ENCODE peak calls at places on chromosomes 2 and 18, in nine cellular contexts. E is keratinocyte, G is stomach, P is gastrocnemius medialis, T is suprapubic skin, D is left ventricle myocardium inferior, A is ovary, Q is HCT116, U is psoas muscle. W is an unnamed sample. For H3K9me3, the result is how much of the 10 kb centered on the place peaks cover.

GRCh38 chr2:57616157-57616556 is 430.4 kb upstream of the VRK2 start:
- DNase-seq in D (no peak), G (no peak), A (no peak), Q (no peak), P (no peak), E (no peak), T (no peak), U (no peak), W (no peak)

GRCh38 chr2:220555961-220556360 is 928.5 kb downstream of the SLC4A3 start:
- DNase-seq in Q (no peak), E (no peak), P (no peak), A (no peak), U (no peak), D (no peak), G (no peak), T (no peak), W (no peak)

GRCh38 chr2:150191349-150191748 is 296.1 kb downstream of the RND3 start:
- DNase-seq in P (no peak), T (no peak), D (no peak), A (no peak), Q (no peak), U (no peak), G (no peak), E (no peak), W (no peak)

GRCh38 chr18:28177828-28178635 is 1.1 kb upstream of the CDH2 start:
- DNase-seq in Q (no peak), P (no peak), U (peak), T (no peak), E (no peak), D (peak), G (peak), A (peak), W (peak)

GRCh38 chr2:27715318-27716165 is 51.9 kb downstream of the SLC4A1AP start:
- DNase-seq in D (peak), Q (no peak), P (peak), G (no peak), U (peak), E (no peak), T (no peak), A (peak), W (peak)

GRCh38 chr2:182023235-182023634 is 37.6 kb downstream of the PPP1R1C start:
- DNase-seq in D (no peak), T (no peak), A (no peak), P (no peak), E (no peak), Q (no peak), U (no peak), G (no peak), W (no peak)

GRCh38 chr18:23825978-23826405 is 136.7 kb downstream of the LAMA3 start:
- DNase-seq in Q (no peak), P (peak), A (peak), D (peak), T (peak), U (peak), G (no peak), E (no peak), W (peak)

GRCh38 chr2:8378016-8378810 is 303.6 kb upstream of the ID2 start:
- DNase-seq in P (no peak), Q (no peak), E (no peak), A (no peak), G (no peak), T (no peak), U (no peak), D (no peak), W (no peak)

GRCh38 chr2:72744049-72744448 is 81.8 kb downstream of the EXOC6B start:
- DNase-seq in G (no peak), E (no peak), P (no peak), Q (no peak), A (no peak), T (no peak), D (no peak), U (no peak), W (no peak)

GRCh38 chr2:228245601-228246000 is 64.1 kb upstream of the SPHKAP start:
- DNase-seq in D (no peak), E (no peak), U (no peak), G (no peak), Q (no peak), T (no peak), P (no peak), A (no peak), W (no peak)

GRCh38 chr2:213235741-213236140 is 48.5 kb upstream of the SPAG16 start:
- DNase-seq in D (no peak), Q (no peak), P (no peak), E (no peak), G (no peak), T (no peak), U (no peak), A (no peak), W (no peak)

GRCh38 chr18:11862468-11863137 is 11.4 kb downstream of the CHMP1B start:
- DNase-seq in E (no peak), A (no peak), T (peak), Q (no peak), D (no peak), U (no peak), P (no peak), G (no peak), W (peak)

GRCh38 chr18:34801769-34802168 is 91.7 kb downstream of the DTNA start:
- DNase-seq in P (no peak), G (no peak), Q (no peak), D (no peak), U (no peak), E (no peak), A (no peak), T (no peak), W (no peak)

GRCh38 chr2:122384768-122385333 is 629.4 kb downstream of the TSN start:
- DNase-seq in D (no peak), A (no peak), P (no peak), U (no peak), T (no peak), Q (no peak), G (no peak), E (no peak), W (no peak)

GRCh38 chr18:5707586-5707985 is 163.8 kb upstream of the EPB41L3 start:
- DNase-seq in E (no peak), A (no peak), U (no peak), T (no peak), P (no peak), D (no peak), G (no peak), Q (no peak), W (no peak)

GRCh38 chr2:1730047-1730937 is 14.0 kb downstream of the PXDN start:
- DNase-seq in P (no peak), T (peak), Q (no peak), U (no peak), G (peak), A (peak), D (peak), E (no peak), W (no peak)

GRCh38 chr2:160457588-160457987 is 36.0 kb downstream of the RBMS1 start:
- DNase-seq in U (no peak), P (no peak), T (no peak), D (no peak), G (no peak), E (no peak), Q (no peak), A (no peak), W (no peak)

GRCh38 chr2:200356794-200357472 is 50.4 kb downstream of the SPATS2L start:
- DNase-seq in Q (no peak), A (no peak), G (no peak), D (no peak), E (no peak), T (no peak), P (no peak), U (no peak), W (no peak)

GRCh38 chr2:63488118-63488713 is 100.1 kb downstream of the WDPCP start:
- DNase-seq in T (no peak), D (no peak), U (no peak), P (no peak), G (no peak), E (no peak), A (peak), Q (peak), W (peak)

GRCh38 chr2:171763602-171764001 is 76.3 kb downstream of the DYNC1I2 start:
- DNase-seq in Q (no peak), D (no peak), P (no peak), A (no peak), U (no peak), T (no peak), G (no peak), E (no peak), W (no peak)

GRCh38 chr2:122516775-122517174 is 761.3 kb downstream of the TSN start:
- DNase-seq in G (no peak), T (no peak), A (no peak), P (no peak), D (no peak), Q (no peak), E (no peak), U (no peak), W (no peak)

GRCh38 chr2:221492606-221493005 is 79.5 kb downstream of the EPHA4 start:
- DNase-seq in T (no peak), A (no peak), E (no peak), G (no peak), D (no peak), U (no peak), Q (no peak), P (no peak), W (no peak)

GRCh38 chr2:10160226-10160955 is 37.9 kb downstream of the RRM2 start:
- DNase-seq in P (no peak), U (no peak), Q (no peak), T (no peak), G (no peak), E (no peak), D (no peak), A (no peak), W (no peak)
- TF ChIP-seq CTCF in P (no peak), U (no peak), Q (no peak), T (no peak), G (no peak), E (no peak), D (no peak), A (no peak), W (no peak)

GRCh38 chr2:129236601-129237000 is 742.9 kb upstream of the RAB6C start:
- DNase-seq in G (no peak), T (no peak), E (no peak), Q (no peak), U (no peak), D (no peak), A (no peak), P (no peak), W (no peak)
- H3K9me3 ChIP-seq in G (under half), T (under half), E (under half), Q (under half), U (under half), D (under half), A (under half), P (under half), W (under half)

GRCh38 chr18:31678425-31678824 is 6.0 kb downstream of the B4GALT6 start:
- DNase-seq in A (no peak), D (no peak), Q (no peak), P (peak), G (no peak), E (no peak), T (no peak), U (peak), W (no peak)

GRCh38 chr18:31679133-31679731 is 5.1 kb downstream of the B4GALT6 start:
- DNase-seq in P (no peak), U (no peak), G (no peak), D (no peak), A (no peak), Q (peak), E (no peak), T (no peak), W (no peak)

GRCh38 chr18:31683106-31683505 is 1.3 kb downstream of the B4GALT6 start:
- DNase-seq in P (no peak), G (no peak), Q (no peak), T (no peak), U (no peak), A (no peak), E (no peak), D (no peak), W (no peak)

GRCh38 chr18:31679806-31680793 is 4.3 kb downstream of the B4GALT6 start:
- DNase-seq in U (no peak), E (no peak), P (no peak), T (no peak), Q (no peak), A (no peak), G (no peak), D (no peak), W (no peak)

GRCh38 chr18:31680836-31681568 is 3.4 kb downstream of the B4GALT6 start:
- DNase-seq in T (no peak), D (no peak), A (no peak), P (no peak), G (no peak), E (no peak), Q (no peak), U (no peak), W (no peak)
- TF ChIP-seq CTCF in T (no peak), D (peak), A (no peak), P (peak), G (no peak), E (peak), Q (peak), U (no peak), W (no peak)

DNA sequence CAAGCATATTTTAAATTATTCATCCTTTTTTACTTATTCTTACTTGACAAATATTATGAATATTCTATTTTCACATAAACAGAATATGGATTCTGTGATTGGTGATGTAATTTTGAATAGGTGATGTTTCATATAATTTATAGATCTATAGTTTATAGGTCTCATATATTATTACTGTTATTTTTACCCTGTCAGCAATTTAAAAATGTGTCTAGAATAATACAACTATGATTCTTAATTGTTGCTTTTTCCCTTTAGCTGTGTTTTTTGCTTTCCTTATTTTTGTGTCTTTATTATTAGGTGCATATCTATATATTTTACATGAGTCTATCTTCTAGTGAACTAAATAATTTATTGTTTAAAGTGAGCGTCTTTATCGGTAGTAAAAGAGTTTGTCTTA is 226.7 kb upstream of the FSIP2 start:
- DNase-seq in U (no peak), E (no peak), G (no peak), A (no peak), Q (no peak), P (no peak), D (no peak), T (no peak), W (no peak)
- H3K9me3 ChIP-seq in U (under half), E (under half), G (half or more), A (under half), Q (under half), P (under half), D (half or more), T (under half), W (under half)

GRCh38 chr2:25566094-25566493 is 107.3 kb downstream of the DTNB start:
- DNase-seq in G (no peak), Q (no peak), T (no peak), P (no peak), U (no peak), E (no peak), D (no peak), A (no peak), W (no peak)

GRCh38 chr2:25572638-25573037 is 100.7 kb downstream of the DTNB start:
- DNase-seq in A (no peak), G (no peak), E (no peak), D (no peak), T (no peak), U (no peak), Q (no peak), P (no peak), W (no peak)

GRCh38 chr2:25570161-25570840 is 103.1 kb downstream of the DTNB start:
- DNase-seq in U (no peak), Q (no peak), P (no peak), T (no peak), E (no peak), A (peak), D (no peak), G (no peak), W (peak)

GRCh38 chr2:25566694-25567093 is 106.7 kb downstream of the DTNB start:
- DNase-seq in Q (no peak), D (no peak), U (no peak), G (no peak), P (peak), T (no peak), A (no peak), E (no peak), W (peak)

GRCh38 chr2:25567406-25567805 is 106.0 kb downstream of the DTNB start:
- DNase-seq in A (no peak), T (no peak), D (no peak), Q (peak), G (no peak), P (no peak), E (no peak), U (no peak), W (no peak)
- TF ChIP-seq CTCF in A (peak), T (no peak), D (peak), Q (peak), G (peak), P (no peak), E (peak), U (no peak), W (no peak)

DNA sequence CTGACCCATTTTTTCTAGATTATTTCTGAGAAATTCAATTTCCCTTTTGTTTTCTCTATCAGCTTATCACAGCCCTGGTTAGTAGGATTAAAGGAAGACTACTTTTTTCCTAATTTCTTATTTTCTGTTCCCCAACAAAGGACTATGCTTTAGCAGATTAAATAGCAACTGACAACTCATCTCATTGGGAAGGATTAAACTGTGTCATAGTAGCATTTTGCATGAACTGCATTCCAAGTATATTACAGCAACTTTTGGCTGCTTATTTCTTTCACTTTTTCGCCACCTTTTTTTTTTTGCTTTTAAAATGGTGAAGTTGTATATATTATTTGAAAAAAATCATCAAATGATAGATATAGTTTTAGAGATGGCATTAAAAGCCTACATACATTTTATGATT is 570.3 kb downstream of the FBXO15 start:
- DNase-seq in U (no peak), G (no peak), T (no peak), E (no peak), P (no peak), D (no peak), Q (no peak), A (no peak), W (no peak)
- H3K9me3 ChIP-seq in U (under half), G (under half), T (under half), E (under half), P (under half), D (under half), Q (under half), A (under half), W (under half)

GRCh38 chr18:60826346-60826745 is 453.8 kb upstream of the MC4R start:
- DNase-seq in D (no peak), T (no peak), E (no peak), Q (no peak), U (no peak), A (no peak), P (no peak), G (no peak), W (no peak)
- TF ChIP-seq CTCF in D (peak), T (no peak), E (peak), Q (peak), U (no peak), A (no peak), P (no peak), G (no peak), W (no peak)

GRCh38 chr18:14936313-14936712 is 188.3 kb downstream of the ANKRD30B start:
- DNase-seq in Q (no peak), P (no peak), D (no peak), E (no peak), T (no peak), G (no peak), U (no peak), A (no peak), W (no peak)

GRCh38 chr18:14939141-14939540 is 191.2 kb downstream of the ANKRD30B start:
- DNase-seq in G (no peak), U (no peak), T (no peak), E (no peak), A (no peak), P (no peak), Q (no peak), D (no peak), W (no peak)

GRCh38 chr18:14933049-14933851 is 185.3 kb downstream of the ANKRD30B start:
- DNase-seq in D (no peak), U (no peak), P (no peak), G (no peak), A (no peak), Q (no peak), T (no peak), E (no peak), W (no peak)

GRCh38 chr18:14937271-14937670 is 189.3 kb downstream of the ANKRD30B start:
- DNase-seq in A (no peak), Q (no peak), G (no peak), D (no peak), E (no peak), P (no peak), U (no peak), T (no peak), W (no peak)

DNA sequence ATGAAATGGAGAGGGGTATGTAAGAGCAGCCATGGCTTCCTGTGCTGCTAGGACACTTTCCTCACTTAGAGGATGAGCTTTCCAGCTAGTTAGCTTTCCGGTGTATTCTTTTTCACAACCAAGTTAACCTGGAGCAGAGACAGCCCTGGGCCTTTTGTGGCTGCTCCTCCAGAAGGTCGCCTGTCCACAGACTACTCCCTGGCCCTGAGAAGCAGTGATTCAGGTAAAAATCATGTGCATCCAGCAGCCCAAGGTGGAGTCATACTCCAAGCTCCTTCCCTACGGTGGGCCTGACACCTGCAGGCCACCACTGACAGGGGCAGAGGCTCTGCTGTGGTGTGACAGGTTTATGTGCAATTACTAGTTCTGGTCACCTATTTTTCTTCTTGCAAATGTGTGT is 187.2 kb downstream of the ANKRD30B start:
- DNase-seq in G (no peak), E (no peak), U (no peak), A (no peak), Q (no peak), P (no peak), T (no peak), D (no peak), W (no peak)
- H3K9me3 ChIP-seq in G (under half), E (under half), U (under half), A (under half), Q (under half), P (under half), T (under half), D (under half), W (under half)

DNA sequence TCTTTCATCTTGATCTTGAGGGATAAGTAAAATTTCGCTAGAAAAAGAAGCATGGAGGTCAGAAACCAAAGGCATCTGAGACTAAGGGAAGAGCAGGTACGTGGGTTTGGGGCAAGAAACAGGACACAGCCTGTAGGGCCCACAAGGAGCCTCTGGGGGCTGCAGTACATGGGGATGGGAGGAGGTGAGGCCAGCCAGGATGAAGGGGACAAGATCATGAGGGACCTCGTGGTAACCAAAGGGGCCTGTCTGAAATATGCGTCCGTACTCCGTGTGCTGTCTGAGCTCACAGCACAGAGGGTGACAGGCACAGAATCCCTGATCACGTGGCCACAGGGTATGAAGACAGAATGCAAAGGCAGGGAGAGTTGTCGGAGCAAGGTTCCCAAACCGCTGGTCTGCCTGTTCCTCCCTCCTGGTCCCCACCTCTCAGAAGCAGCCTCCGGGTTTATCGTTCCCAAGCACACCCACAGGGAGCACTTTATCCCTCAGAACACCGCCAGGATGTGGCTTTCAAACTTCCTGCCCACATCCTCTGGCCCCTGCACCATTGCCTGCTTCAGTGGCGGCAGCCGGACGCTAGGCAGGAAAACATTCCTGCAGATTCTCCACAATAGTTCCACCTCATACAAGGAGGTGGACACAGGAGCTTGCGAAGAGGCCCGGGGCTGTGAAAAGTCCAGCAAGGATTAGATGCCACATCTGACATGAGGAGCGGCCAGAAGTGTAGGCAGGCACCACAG is 12.0 kb downstream of the TMEM163 start:
- DNase-seq in Q (no peak), D (no peak), A (no peak), P (no peak), G (no peak), T (no peak), U (no peak), E (no peak), W (no peak)
- TF ChIP-seq CTCF in Q (no peak), D (no peak), A (no peak), P (no peak), G (no peak), T (no peak), U (no peak), E (no peak), W (no peak)

W was measured in thyroid gland.